ENCODE peak calls at places on chromosomes 11 and 22, in seven cellular contexts. B, R, A, F, Q, T and D are unnamed samples.

GRCh38 chr22:42834177-42834949 is 22.7 kb downstream of the ARFGAP3 start:
- DNase-seq in T (no peak), B (peak), A (no peak), F (no peak), Q (no peak), R (no peak), D (no peak)

GRCh38 chr11:47308050-47308823 is 38.3 kb downstream of the MADD start:
- DNase-seq in T (no peak), A (no peak), B (no peak), R (no peak), Q (no peak), F (peak), D (no peak)

GRCh38 chr11:104623518-104623917 is 274.7 kb downstream of the CASP12 start:
- DNase-seq in A (no peak), F (no peak), B (no peak), Q (no peak), T (no peak), R (no peak), D (no peak)

GRCh38 chr22:17922925-17923898 is 101.1 kb downstream of the MICAL3 start:
- DNase-seq in Q (no peak), R (no peak), T (no peak), B (no peak), A (no peak), F (no peak), D (no peak)

GRCh38 chr11:23767576-23767975 is 729.3 kb upstream of the LUZP2 start:
- DNase-seq in T (no peak), Q (no peak), B (no peak), F (no peak), R (no peak), A (no peak), D (no peak)

GRCh38 chr22:22865311-22866072 is 22.1 kb upstream of the IGLL5 start:
- DNase-seq in R (no peak), Q (peak), A (no peak), T (no peak), B (no peak), F (no peak), D (no peak)

GRCh38 chr22:32926600-32926999 is 125.1 kb downstream of the TIMP3 start:
- DNase-seq in B (no peak), Q (no peak), T (no peak), R (no peak), A (peak), F (no peak), D (peak)

GRCh38 chr11:116122697-116123472 is 618.7 kb upstream of the CADM1 start:
- DNase-seq in Q (no peak), F (no peak), B (no peak), R (no peak), T (no peak), A (no peak), D (no peak)

GRCh38 chr11:134575504-134576230 is 163.6 kb upstream of the B3GAT1 start:
- DNase-seq in A (no peak), T (no peak), F (no peak), Q (no peak), R (no peak), B (no peak), D (no peak)

GRCh38 chr11:72333657-72334056 is 89.7 kb upstream of the PHOX2A start:
- DNase-seq in R (no peak), B (no peak), F (peak), Q (no peak), A (peak), T (no peak), D (no peak)

GRCh38 chr11:94602430-94603372 is 35.5 kb downstream of the PIWIL4 start:
- DNase-seq in T (peak), F (peak), A (peak), R (no peak), Q (no peak), B (peak), D (peak)

GRCh38 chr11:45894555-45895247 is 9.2 kb downstream of the MAPK8IP1 start:
- DNase-seq in Q (no peak), A (peak), B (no peak), T (no peak), F (no peak), R (no peak), D (no peak)

GRCh38 chr11:65506770-65507485 is 8.1 kb downstream of the MALAT1 start:
- DNase-seq in R (no peak), F (peak), A (no peak), Q (peak), T (peak), B (no peak), D (peak)

GRCh38 chr11:17573526-17573925 is 26.5 kb downstream of the OTOG start:
- DNase-seq in R (no peak), B (no peak), T (no peak), A (no peak), F (no peak), Q (no peak), D (no peak)

GRCh38 chr11:129333873-129334272 is 41.8 kb upstream of the BARX2 start:
- DNase-seq in F (no peak), A (no peak), R (no peak), Q (no peak), B (no peak), T (no peak), D (peak)

GRCh38 chr11:124482362-124483147 is 37.1 kb upstream of the OR8B8 start:
- DNase-seq in A (no peak), B (no peak), F (no peak), R (no peak), Q (no peak), T (no peak), D (peak)

GRCh38 chr22:41557401-41558240 is 3.2 kb upstream of the CSDC2 start:
- DNase-seq in B (no peak), T (peak), R (no peak), A (peak), F (no peak), Q (no peak), D (no peak)

GRCh38 chr11:79185351-79185750 is 255.5 kb downstream of the TENM4 start:
- DNase-seq in A (no peak), T (no peak), F (no peak), R (no peak), Q (no peak), B (no peak), D (no peak)

GRCh38 chr22:23147632-23148387 is 2.5 kb downstream of the RAB36 start:
- DNase-seq in T (no peak), Q (no peak), F (no peak), R (no peak), B (no peak), A (no peak), D (no peak)

GRCh38 chr11:58318532-58318931 is 40.3 kb downstream of the OR5B17 start:
- DNase-seq in R (no peak), Q (no peak), F (no peak), T (no peak), B (no peak), A (no peak), D (no peak)

GRCh38 chr22:28933321-28933720 is 49.9 kb downstream of the ZNRF3 start:
- DNase-seq in R (no peak), A (no peak), F (no peak), Q (no peak), T (no peak), B (no peak), D (no peak)

GRCh38 chr11:62402226-62402625 is 16.6 kb upstream of the SCGB1A1 start:
- DNase-seq in T (peak), F (no peak), Q (peak), B (no peak), A (no peak), R (no peak), D (no peak)

GRCh38 chr11:111846640-111847039 is 24.7 kb downstream of the ALG9 start:
- DNase-seq in A (no peak), R (no peak), F (no peak), B (no peak), T (no peak), Q (no peak), D (no peak)

GRCh38 chr22:39309881-39310714 is 9.3 kb downstream of the RPL3 start:
- DNase-seq in A (no peak), Q (no peak), T (no peak), R (no peak), B (no peak), F (no peak), D (peak)

GRCh38 chr22:36725366-36726006 is 21.9 kb upstream of the CACNG2 start:
- DNase-seq in R (no peak), F (no peak), B (no peak), Q (no peak), A (no peak), T (peak), D (no peak)

GRCh38 chr11:19344661-19345518 is 104.1 kb upstream of the E2F8 start:
- DNase-seq in F (peak), R (no peak), Q (no peak), B (no peak), T (peak), A (peak), D (no peak)

GRCh38 chr11:2210366-2211112 is 38.9 kb upstream of the TH start:
- DNase-seq in B (no peak), R (no peak), F (no peak), T (peak), A (peak), Q (peak), D (no peak)

GRCh38 chr11:118338637-118339061 is 3.9 kb downstream of the CD3D start:
- DNase-seq in Q (peak), F (no peak), R (peak), T (no peak), A (no peak), B (no peak), D (no peak)

GRCh38 chr11:20865161-20865560 is 195.8 kb downstream of the NELL1 start:
- DNase-seq in B (no peak), A (no peak), Q (no peak), R (no peak), F (no peak), T (no peak), D (no peak)

GRCh38 chr22:47567741-47568140 is 805.3 kb downstream of the TBC1D22A start:
- DNase-seq in B (no peak), Q (no peak), F (no peak), T (peak), R (no peak), A (no peak), D (no peak)

GRCh38 chr11:790721-791564 is 1.1 kb upstream of the CEND1 start:
- DNase-seq in Q (no peak), F (no peak), B (no peak), R (no peak), A (peak), T (no peak), D (no peak)

GRCh38 chr22:19537941-19538488 is 13.8 kb upstream of the CLDN5 start:
- DNase-seq in T (no peak), B (no peak), F (no peak), A (no peak), Q (peak), R (no peak), D (no peak)

GRCh38 chr11:123006860-123007542 is 25.4 kb upstream of the BSX start:
- DNase-seq in R (no peak), T (no peak), Q (no peak), B (no peak), A (no peak), F (no peak), D (no peak)

GRCh38 chr11:110075087-110075821 is 17.9 kb upstream of the ZC3H12C start:
- DNase-seq in T (no peak), R (no peak), F (no peak), B (no peak), A (no peak), Q (no peak), D (no peak)

GRCh38 chr22:37189011-37189466 is 992 bp upstream of the C1QTNF6 start:
- DNase-seq in Q (no peak), B (no peak), A (no peak), R (no peak), F (no peak), T (no peak), D (no peak)

GRCh38 chr11:41895106-41895505 is 435.7 kb upstream of the LRRC4C start:
- DNase-seq in B (no peak), F (no peak), Q (no peak), R (no peak), T (no peak), A (no peak), D (no peak)